ENCODE peak calls at places on chromosome 18, in eight cellular contexts. C is breast epithelium; W is Caco-2; Z is lung; U is activated naive CD4-positive, alpha-beta T cell treated with anti-CD3 and anti-CD28 coated beads for 36 hours; T is NCI-H1092; K is GM13976; V is AG10803. E is an unnamed sample.

GRCh38 chr18:2100694-2101213 is 470.6 kb downstream of the METTL4 start:
- DNase-seq in C (no peak), W (no peak), Z (no peak), U (no peak), T (no peak), K (no peak), V (no peak), E (no peak)

GRCh38 chr18:32469190-32469611 is 1.5 kb downstream of the GAREM1 start:
- DNase-seq in C (no peak), W (no peak), Z (peak; percentile 32), U (peak; percentile 18), T (peak; percentile 11), K (peak; percentile 13), V (peak; percentile 5), E (peak; percentile 10)

GRCh38 chr18:40046596-40046995 is 1908.4 kb upstream of the PIK3C3 start:
- DNase-seq in C (no peak), W (no peak), Z (no peak), U (no peak), T (no peak), K (no peak), V (no peak), E (no peak)

GRCh38 chr18:10213526-10213925 is 240.9 kb upstream of the APCDD1 start:
- DNase-seq in C (no peak), W (no peak), Z (peak; percentile 59), U (no peak), T (no peak), K (no peak), V (peak; percentile 63), E (no peak)

GRCh38 chr18:13211537-13211936 is 7.0 kb upstream of the LDLRAD4 start:
- DNase-seq in C (no peak), W (no peak), Z (no peak), U (no peak), T (no peak), K (no peak), V (no peak), E (no peak)

GRCh38 chr18:79900610-79901570 is 50.6 kb downstream of the SLC66A2 start:
- DNase-seq in C (no peak), W (no peak), Z (peak; percentile 27), U (no peak), T (no peak), K (no peak), V (no peak), E (no peak)

GRCh38 chr18:65606551-65607130 is 144.2 kb upstream of the CDH7 start:
- DNase-seq in C (no peak), W (no peak), Z (no peak), U (peak; percentile 5), T (no peak), K (no peak), V (no peak), E (no peak)

GRCh38 chr18:13696961-13697360 is 29.4 kb downstream of the FAM210A start:
- DNase-seq in C (no peak), W (no peak), Z (no peak), U (no peak), T (no peak), K (no peak), V (peak; percentile 19), E (no peak)

GRCh38 chr18:36330435-36331049 is 33.0 kb downstream of the FHOD3 start:
- DNase-seq in C (no peak), W (no peak), Z (no peak), U (no peak), T (no peak), K (no peak), V (peak; percentile 26), E (no peak)

GRCh38 chr18:79531386-79531785 is 135.7 kb downstream of the NFATC1 start:
- DNase-seq in C (no peak), W (no peak), Z (no peak), U (peak; percentile 2), T (no peak), K (no peak), V (no peak), E (no peak)

GRCh38 chr18:11511434-11512095 is 97.8 kb upstream of the SLC35G4 start:
- DNase-seq in C (no peak), W (no peak), Z (no peak), U (no peak), T (no peak), K (peak; percentile 57), V (no peak), E (no peak)

GRCh38 chr18:79568543-79569205 is 110.9 kb upstream of the CTDP1 start:
- DNase-seq in C (no peak), W (no peak), Z (no peak), U (no peak), T (no peak), K (no peak), V (no peak), E (no peak)

GRCh38 chr18:48777026-48777736 is 173.6 kb downstream of the SMAD7 start:
- DNase-seq in C (no peak), W (peak; percentile 42), Z (no peak), U (peak; percentile 71), T (peak; percentile 27), K (peak; percentile 93), V (peak; percentile 25), E (peak; percentile 76)

GRCh38 chr18:49052891-49053644 is 102.3 kb upstream of the SMAD7 start:
- DNase-seq in C (no peak), W (no peak), Z (no peak), U (no peak), T (no peak), K (no peak), V (peak; percentile 96), E (no peak)

GRCh38 chr18:57915848-57916596 is 112.9 kb upstream of the ATP8B1 start:
- DNase-seq in C (no peak), W (no peak), Z (no peak), U (peak; percentile 47), T (peak; percentile 29), K (no peak), V (no peak), E (peak; percentile 15)

GRCh38 chr18:46755315-46756171 is 1.3 kb downstream of the ST8SIA5 start:
- DNase-seq in C (no peak), W (no peak), Z (no peak), U (no peak), T (no peak), K (no peak), V (no peak), E (no peak)

GRCh38 chr18:74539289-74539688 is 5.0 kb downstream of the CNDP1 start:
- DNase-seq in C (no peak), W (no peak), Z (no peak), U (no peak), T (no peak), K (no peak), V (no peak), E (no peak)

GRCh38 chr18:54684786-54685185 is 93.7 kb downstream of the DYNAP start:
- DNase-seq in C (no peak), W (no peak), Z (no peak), U (no peak), T (no peak), K (no peak), V (peak; percentile 29), E (peak; percentile 22)

GRCh38 chr18:13220326-13220991 is 1.9 kb downstream of the LDLRAD4 start:
- DNase-seq in C (no peak), W (no peak), Z (no peak), U (no peak), T (no peak), K (no peak), V (no peak), E (no peak)

GRCh38 chr18:5395860-5396448 is 100.4 kb upstream of the ZBTB14 start:
- DNase-seq in C (no peak), W (no peak), Z (no peak), U (no peak), T (no peak), K (no peak), V (no peak), E (no peak)

GRCh38 chr18:76380791-76381405 is 114.1 kb downstream of the ZNF516 start:
- DNase-seq in C (peak; percentile 43), W (no peak), Z (no peak), U (no peak), T (no peak), K (no peak), V (no peak), E (peak; percentile 82)

GRCh38 chr18:53944721-53945120 is 279.7 kb downstream of the MBD2 start:
- DNase-seq in C (no peak), W (peak; percentile 34), Z (no peak), U (peak; percentile 34), T (no peak), K (no peak), V (no peak), E (peak; percentile 10)

E was measured in endothelial cell.